ENCODE peak calls at places on chromosomes 11 and 22, in nine cellular contexts. One of them, this sample, is unnamed.

GRCh38 chr22:37197451-37198289 is 9.6 kb upstream of the C1QTNF6 start:
- DNase-seq in ACHN: peak
- DNase-seq in posterior cingulate gyrus: no peak
- DNase-seq in activated CD8-positive, alpha-beta memory T cell treated with anti-CD3 and anti-CD28 coated beads for 24 hours: no peak
- DNase-seq in astrocyte: peak
- DNase-seq in EH: peak
- DNase-seq in ecto neural progenitor cell: no peak
- DNase-seq in activated CD4-positive, alpha-beta T cell treated with anti-CD3 and anti-CD28 coated beads, Interleukin-2, amount 10 ng/mL, durations not matched to agents 7 days and 5 days: no peak
- DNase-seq in T-helper 9 cell: no peak
- DNase-seq in this sample: peak

GRCh38 chr11:61531033-61531432 is 22.5 kb downstream of the LRRC10B start:
- DNase-seq in ACHN: no peak
- DNase-seq in posterior cingulate gyrus: no peak
- DNase-seq in activated CD8-positive, alpha-beta memory T cell treated with anti-CD3 and anti-CD28 coated beads for 24 hours: no peak
- DNase-seq in astrocyte: no peak
- DNase-seq in EH: no peak
- DNase-seq in ecto neural progenitor cell: no peak
- DNase-seq in activated CD4-positive, alpha-beta T cell treated with anti-CD3 and anti-CD28 coated beads, Interleukin-2, amount 10 ng/mL, durations not matched to agents 7 days and 5 days: no peak
- DNase-seq in T-helper 9 cell: no peak
- DNase-seq in this sample: no peak

GRCh38 chr11:110168404-110168803 is 75.2 kb downstream of the ZC3H12C start:
- DNase-seq in ACHN: peak
- DNase-seq in posterior cingulate gyrus: no peak
- DNase-seq in activated CD8-positive, alpha-beta memory T cell treated with anti-CD3 and anti-CD28 coated beads for 24 hours: no peak
- DNase-seq in astrocyte: no peak
- DNase-seq in EH: no peak
- DNase-seq in ecto neural progenitor cell: no peak
- DNase-seq in activated CD4-positive, alpha-beta T cell treated with anti-CD3 and anti-CD28 coated beads, Interleukin-2, amount 10 ng/mL, durations not matched to agents 7 days and 5 days: no peak
- DNase-seq in T-helper 9 cell: no peak
- DNase-seq in this sample: no peak

GRCh38 chr11:34165786-34166557 is 60.5 kb downstream of the NAT10 start:
- DNase-seq in ACHN: no peak
- DNase-seq in posterior cingulate gyrus: no peak
- DNase-seq in activated CD8-positive, alpha-beta memory T cell treated with anti-CD3 and anti-CD28 coated beads for 24 hours: no peak
- DNase-seq in astrocyte: no peak
- DNase-seq in EH: peak
- DNase-seq in ecto neural progenitor cell: no peak
- DNase-seq in activated CD4-positive, alpha-beta T cell treated with anti-CD3 and anti-CD28 coated beads, Interleukin-2, amount 10 ng/mL, durations not matched to agents 7 days and 5 days: no peak
- DNase-seq in T-helper 9 cell: no peak
- DNase-seq in this sample: peak

GRCh38 chr11:84686726-84687125 is 940.4 kb downstream of the DLG2 start:
- DNase-seq in ACHN: no peak
- DNase-seq in posterior cingulate gyrus: no peak
- DNase-seq in activated CD8-positive, alpha-beta memory T cell treated with anti-CD3 and anti-CD28 coated beads for 24 hours: no peak
- DNase-seq in astrocyte: peak
- DNase-seq in EH: no peak
- DNase-seq in ecto neural progenitor cell: no peak
- DNase-seq in activated CD4-positive, alpha-beta T cell treated with anti-CD3 and anti-CD28 coated beads, Interleukin-2, amount 10 ng/mL, durations not matched to agents 7 days and 5 days: no peak
- DNase-seq in T-helper 9 cell: no peak
- DNase-seq in this sample: no peak

GRCh38 chr11:101126551-101127347 is 2.9 kb downstream of the PGR start:
- DNase-seq in ACHN: no peak
- DNase-seq in posterior cingulate gyrus: no peak
- DNase-seq in activated CD8-positive, alpha-beta memory T cell treated with anti-CD3 and anti-CD28 coated beads for 24 hours: no peak
- DNase-seq in astrocyte: no peak
- DNase-seq in EH: no peak
- DNase-seq in ecto neural progenitor cell: peak
- DNase-seq in activated CD4-positive, alpha-beta T cell treated with anti-CD3 and anti-CD28 coated beads, Interleukin-2, amount 10 ng/mL, durations not matched to agents 7 days and 5 days: no peak
- DNase-seq in T-helper 9 cell: no peak
- DNase-seq in this sample: peak

GRCh38 chr11:77418155-77418980 is 55.5 kb downstream of the PAK1 start:
- DNase-seq in ACHN: no peak
- DNase-seq in posterior cingulate gyrus: no peak
- DNase-seq in activated CD8-positive, alpha-beta memory T cell treated with anti-CD3 and anti-CD28 coated beads for 24 hours: no peak
- DNase-seq in astrocyte: no peak
- DNase-seq in EH: no peak
- DNase-seq in ecto neural progenitor cell: no peak
- DNase-seq in activated CD4-positive, alpha-beta T cell treated with anti-CD3 and anti-CD28 coated beads, Interleukin-2, amount 10 ng/mL, durations not matched to agents 7 days and 5 days: no peak
- DNase-seq in T-helper 9 cell: no peak
- DNase-seq in this sample: no peak

GRCh38 chr22:49897015-49897684 is 21.1 kb downstream of the ALG12 start:
- DNase-seq in ACHN: no peak
- DNase-seq in posterior cingulate gyrus: no peak
- DNase-seq in activated CD8-positive, alpha-beta memory T cell treated with anti-CD3 and anti-CD28 coated beads for 24 hours: no peak
- DNase-seq in astrocyte: no peak
- DNase-seq in EH: no peak
- DNase-seq in ecto neural progenitor cell: no peak
- DNase-seq in activated CD4-positive, alpha-beta T cell treated with anti-CD3 and anti-CD28 coated beads, Interleukin-2, amount 10 ng/mL, durations not matched to agents 7 days and 5 days: no peak
- DNase-seq in T-helper 9 cell: no peak
- DNase-seq in this sample: no peak

GRCh38 chr22:20083157-20083890 is 3.3 kb downstream of the DGCR8 start:
- DNase-seq in ACHN: no peak
- DNase-seq in posterior cingulate gyrus: no peak
- DNase-seq in activated CD8-positive, alpha-beta memory T cell treated with anti-CD3 and anti-CD28 coated beads for 24 hours: no peak
- DNase-seq in astrocyte: no peak
- DNase-seq in EH: no peak
- DNase-seq in ecto neural progenitor cell: no peak
- DNase-seq in activated CD4-positive, alpha-beta T cell treated with anti-CD3 and anti-CD28 coated beads, Interleukin-2, amount 10 ng/mL, durations not matched to agents 7 days and 5 days: no peak
- DNase-seq in T-helper 9 cell: no peak
- DNase-seq in this sample: no peak

GRCh38 chr11:122159173-122159701 is 43.2 kb upstream of the BLID start:
- DNase-seq in ACHN: peak
- DNase-seq in posterior cingulate gyrus: no peak
- DNase-seq in activated CD8-positive, alpha-beta memory T cell treated with anti-CD3 and anti-CD28 coated beads for 24 hours: no peak
- DNase-seq in astrocyte: peak
- DNase-seq in EH: peak
- DNase-seq in ecto neural progenitor cell: no peak
- DNase-seq in activated CD4-positive, alpha-beta T cell treated with anti-CD3 and anti-CD28 coated beads, Interleukin-2, amount 10 ng/mL, durations not matched to agents 7 days and 5 days: no peak
- DNase-seq in T-helper 9 cell: no peak
- DNase-seq in this sample: no peak

GRCh38 chr22:29907753-29908515 is 25.0 kb downstream of the MTMR3 start:
- DNase-seq in ACHN: peak
- DNase-seq in posterior cingulate gyrus: no peak
- DNase-seq in activated CD8-positive, alpha-beta memory T cell treated with anti-CD3 and anti-CD28 coated beads for 24 hours: no peak
- DNase-seq in astrocyte: peak
- DNase-seq in EH: peak
- DNase-seq in ecto neural progenitor cell: no peak
- DNase-seq in activated CD4-positive, alpha-beta T cell treated with anti-CD3 and anti-CD28 coated beads, Interleukin-2, amount 10 ng/mL, durations not matched to agents 7 days and 5 days: no peak
- DNase-seq in T-helper 9 cell: no peak
- DNase-seq in this sample: no peak

GRCh38 chr11:75597636-75598035 is 35.6 kb downstream of the SERPINH1 start:
- DNase-seq in ACHN: peak
- DNase-seq in posterior cingulate gyrus: no peak
- DNase-seq in activated CD8-positive, alpha-beta memory T cell treated with anti-CD3 and anti-CD28 coated beads for 24 hours: no peak
- DNase-seq in astrocyte: no peak
- DNase-seq in EH: peak
- DNase-seq in ecto neural progenitor cell: peak
- DNase-seq in activated CD4-positive, alpha-beta T cell treated with anti-CD3 and anti-CD28 coated beads, Interleukin-2, amount 10 ng/mL, durations not matched to agents 7 days and 5 days: no peak
- DNase-seq in T-helper 9 cell: no peak
- DNase-seq in this sample: peak

GRCh38 chr11:21105196-21105917 is 436.0 kb downstream of the NELL1 start:
- DNase-seq in ACHN: no peak
- DNase-seq in posterior cingulate gyrus: no peak
- DNase-seq in activated CD8-positive, alpha-beta memory T cell treated with anti-CD3 and anti-CD28 coated beads for 24 hours: no peak
- DNase-seq in astrocyte: no peak
- DNase-seq in EH: no peak
- DNase-seq in ecto neural progenitor cell: no peak
- DNase-seq in activated CD4-positive, alpha-beta T cell treated with anti-CD3 and anti-CD28 coated beads, Interleukin-2, amount 10 ng/mL, durations not matched to agents 7 days and 5 days: no peak
- DNase-seq in T-helper 9 cell: no peak
- DNase-seq in this sample: no peak

GRCh38 chr11:3153291-3153861 is 11.7 kb downstream of the OSBPL5 start:
- DNase-seq in ACHN: no peak
- DNase-seq in posterior cingulate gyrus: no peak
- DNase-seq in activated CD8-positive, alpha-beta memory T cell treated with anti-CD3 and anti-CD28 coated beads for 24 hours: no peak
- DNase-seq in astrocyte: peak
- DNase-seq in EH: peak
- DNase-seq in ecto neural progenitor cell: no peak
- DNase-seq in activated CD4-positive, alpha-beta T cell treated with anti-CD3 and anti-CD28 coated beads, Interleukin-2, amount 10 ng/mL, durations not matched to agents 7 days and 5 days: no peak
- DNase-seq in T-helper 9 cell: no peak
- DNase-seq in this sample: no peak

GRCh38 chr11:115941481-115941993 is 437.3 kb upstream of the CADM1 start:
- DNase-seq in ACHN: peak
- DNase-seq in posterior cingulate gyrus: peak
- DNase-seq in activated CD8-positive, alpha-beta memory T cell treated with anti-CD3 and anti-CD28 coated beads for 24 hours: no peak
- DNase-seq in astrocyte: peak
- DNase-seq in EH: no peak
- DNase-seq in ecto neural progenitor cell: no peak
- DNase-seq in activated CD4-positive, alpha-beta T cell treated with anti-CD3 and anti-CD28 coated beads, Interleukin-2, amount 10 ng/mL, durations not matched to agents 7 days and 5 days: no peak
- DNase-seq in T-helper 9 cell: no peak
- DNase-seq in this sample: no peak

GRCh38 chr11:1008001-1008400 is 28.5 kb downstream of the MUC6 start:
- DNase-seq in ACHN: no peak
- DNase-seq in posterior cingulate gyrus: no peak
- DNase-seq in activated CD8-positive, alpha-beta memory T cell treated with anti-CD3 and anti-CD28 coated beads for 24 hours: no peak
- DNase-seq in astrocyte: no peak
- DNase-seq in EH: no peak
- DNase-seq in ecto neural progenitor cell: no peak
- DNase-seq in activated CD4-positive, alpha-beta T cell treated with anti-CD3 and anti-CD28 coated beads, Interleukin-2, amount 10 ng/mL, durations not matched to agents 7 days and 5 days: no peak
- DNase-seq in T-helper 9 cell: no peak
- DNase-seq in this sample: no peak

GRCh38 chr11:120316880-120317688 is 8.0 kb upstream of the TLCD5 start:
- DNase-seq in ACHN: no peak
- DNase-seq in posterior cingulate gyrus: no peak
- DNase-seq in activated CD8-positive, alpha-beta memory T cell treated with anti-CD3 and anti-CD28 coated beads for 24 hours: no peak
- DNase-seq in astrocyte: no peak
- DNase-seq in EH: no peak
- DNase-seq in ecto neural progenitor cell: no peak
- DNase-seq in activated CD4-positive, alpha-beta T cell treated with anti-CD3 and anti-CD28 coated beads, Interleukin-2, amount 10 ng/mL, durations not matched to agents 7 days and 5 days: no peak
- DNase-seq in T-helper 9 cell: no peak
- DNase-seq in this sample: peak

GRCh38 chr11:115624065-115624464 is 119.8 kb upstream of the CADM1 start:
- DNase-seq in ACHN: peak
- DNase-seq in posterior cingulate gyrus: no peak
- DNase-seq in activated CD8-positive, alpha-beta memory T cell treated with anti-CD3 and anti-CD28 coated beads for 24 hours: no peak
- DNase-seq in astrocyte: no peak
- DNase-seq in EH: no peak
- DNase-seq in ecto neural progenitor cell: no peak
- DNase-seq in activated CD4-positive, alpha-beta T cell treated with anti-CD3 and anti-CD28 coated beads, Interleukin-2, amount 10 ng/mL, durations not matched to agents 7 days and 5 days: no peak
- DNase-seq in T-helper 9 cell: no peak
- DNase-seq in this sample: no peak